ENCODE peak calls at places on chromosomes 13 and 19, in nine cellular contexts. F is NCI-H2081; M is NCI-H510A treated with DMSO at 0.1 percent for 48 hours; E is hypothalamus; K is heart right ventricle; N is fibroblast of pulmonary artery; H is activated T-cell treated with anti-CD3 and anti-CD28 coated beads, Interleukin-2, amount 50 U/mL, for 4 hours; R is stimulated activated CD8-positive, alpha-beta memory T cell treated with anti-CD3 and anti-CD28 coated beads, Interleukin-2, amount 100 ng/mL, for 48 hours; J is hepatic stellate cell. Y is an unnamed sample.

GRCh38 chr19:10776900-10777650 is 58.9 kb downstream of the TMED1 start:
- DNase-seq in N (no peak), F (no peak), E (no peak), J (no peak), M (no peak), H (no peak), K (no peak), R (no peak), Y (no peak)

GRCh38 chr13:114089751-114090400 is 42.5 kb downstream of the RASA3 start:
- DNase-seq in N (no peak), F (no peak), M (peak), K (no peak), R (no peak), H (no peak), J (no peak), E (no peak), Y (no peak)

GRCh38 chr19:43662487-43662886 is 7.5 kb downstream of the PLAUR start:
- DNase-seq in E (no peak), H (no peak), N (peak), M (no peak), F (peak), R (no peak), J (no peak), K (no peak), Y (no peak)

GRCh38 chr19:47390533-47391488 is 28.5 kb downstream of the MEIS3 start:
- DNase-seq in N (no peak), R (no peak), F (no peak), M (no peak), H (no peak), K (no peak), J (no peak), E (no peak), Y (no peak)

GRCh38 chr19:2315818-2316353 is 7.9 kb upstream of the LINGO3 start:
- DNase-seq in N (peak), R (no peak), F (no peak), J (peak), H (no peak), K (peak), E (peak), M (no peak), Y (no peak)

GRCh38 chr13:67369895-67370660 is 139.9 kb upstream of the PCDH9 start:
- DNase-seq in H (no peak), J (peak), F (no peak), R (no peak), M (no peak), N (peak), K (no peak), E (no peak), Y (no peak)

GRCh38 chr13:66503890-66504289 is 726.2 kb downstream of the PCDH9 start:
- DNase-seq in R (no peak), K (no peak), J (no peak), F (no peak), H (no peak), E (no peak), N (no peak), M (no peak), Y (no peak)

GRCh38 chr13:98906746-98907502 is 70.9 kb downstream of the DOCK9 start:
- DNase-seq in N (no peak), F (no peak), M (no peak), K (no peak), E (no peak), J (no peak), R (no peak), H (no peak), Y (no peak)

GRCh38 chr13:86918682-86919081 is 752.5 kb upstream of the SLITRK5 start:
- DNase-seq in M (no peak), R (no peak), E (no peak), K (no peak), F (no peak), H (no peak), J (no peak), N (no peak), Y (no peak)

GRCh38 chr19:7904074-7905020 is 670 bp downstream of the MAP2K7 start:
- DNase-seq in F (no peak), E (peak), H (no peak), J (peak), N (no peak), K (no peak), R (peak), M (no peak), Y (peak)

GRCh38 chr19:58476498-58477015 is 405 bp downstream of the ZNF446 start:
- DNase-seq in R (no peak), J (peak), N (peak), K (no peak), M (peak), E (no peak), F (peak), H (no peak), Y (no peak)

GRCh38 chr13:47859129-47859528 is 141.9 kb downstream of the SUCLA2 start:
- DNase-seq in K (no peak), N (no peak), R (no peak), H (no peak), E (no peak), F (no peak), J (no peak), M (no peak), Y (no peak)

GRCh38 chr13:113060557-113061270 is 44.9 kb upstream of the F7 start:
- DNase-seq in R (no peak), J (no peak), H (no peak), N (no peak), E (no peak), K (no peak), F (no peak), M (no peak), Y (no peak)

GRCh38 chr19:17796013-17796837 is 1.3 kb downstream of the B3GNT3 start:
- DNase-seq in E (no peak), J (no peak), K (no peak), H (no peak), M (no peak), N (no peak), R (no peak), F (no peak), Y (no peak)

GRCh38 chr19:14470031-14470876 is 4.9 kb downstream of the PTGER1 start:
- DNase-seq in R (no peak), H (no peak), J (no peak), K (no peak), M (no peak), E (no peak), F (no peak), N (no peak), Y (no peak)

GRCh38 chr19:9054768-9055167 is 32.1 kb upstream of the OR1M1 start:
- DNase-seq in J (no peak), R (no peak), H (no peak), K (no peak), M (no peak), N (no peak), E (no peak), F (no peak), Y (no peak)

GRCh38 chr13:76647550-76647949 is 238.7 kb downstream of the KCTD12 start:
- DNase-seq in K (no peak), N (no peak), E (no peak), R (no peak), H (no peak), J (no peak), F (no peak), M (no peak), Y (no peak)

GRCh38 chr19:48896191-48896720 is 2.3 kb downstream of the TULP2 start:
- DNase-seq in J (no peak), K (peak), R (peak), H (peak), F (no peak), E (no peak), N (peak), M (no peak), Y (peak)

GRCh38 chr19:4966591-4966990 is 2.3 kb upstream of the KDM4B start:
- DNase-seq in J (no peak), K (no peak), F (no peak), R (no peak), M (no peak), H (no peak), N (no peak), E (no peak), Y (no peak)

GRCh38 chr13:44470623-44471562 is 97.3 kb downstream of the SERP2 start:
- DNase-seq in M (no peak), N (peak), F (peak), R (no peak), H (no peak), K (no peak), J (no peak), E (no peak), Y (no peak)

GRCh38 chr13:109344552-109345157 is 441.7 kb downstream of the IRS2 start:
- DNase-seq in H (no peak), E (no peak), J (peak), K (no peak), R (no peak), F (no peak), N (peak), M (no peak), Y (no peak)

GRCh38 chr19:4375164-4375619 is 25.2 kb downstream of the SH3GL1 start:
- DNase-seq in K (no peak), E (no peak), F (no peak), N (no peak), R (no peak), H (no peak), M (peak), J (no peak), Y (no peak)

GRCh38 chr13:74148437-74148836 is 14.2 kb upstream of the KLF12 start:
- DNase-seq in H (no peak), N (no peak), J (no peak), E (no peak), M (peak), R (no peak), K (no peak), F (no peak), Y (no peak)

GRCh38 chr13:25864116-25864515 is 187.7 kb downstream of the SHISA2 start:
- DNase-seq in N (no peak), E (no peak), J (no peak), R (no peak), H (no peak), M (no peak), K (no peak), F (no peak), Y (no peak)

GRCh38 chr13:113491418-113491883 is 940 bp upstream of the DCUN1D2 start:
- DNase-seq in H (no peak), J (peak), K (peak), M (no peak), N (no peak), E (no peak), F (peak), R (no peak), Y (no peak)

GRCh38 chr19:38529610-38530009 is 88.1 kb downstream of the MAP4K1 start:
- DNase-seq in N (no peak), R (no peak), M (no peak), H (no peak), J (no peak), F (peak), E (no peak), K (no peak), Y (no peak)

GRCh38 chr19:15251749-15252397 is 19.6 kb upstream of the EPHX3 start:
- DNase-seq in N (peak), R (no peak), F (no peak), H (no peak), E (no peak), M (no peak), J (peak), K (peak), Y (no peak)

GRCh38 chr19:29665826-29666633 is 769 bp downstream of the PLEKHF1 start:
- DNase-seq in E (no peak), R (no peak), H (no peak), J (peak), N (peak), F (no peak), K (peak), M (no peak), Y (peak)

GRCh38 chr19:7999376-7999775 is 6.1 kb downstream of the ELAVL1 start:
- DNase-seq in K (no peak), F (no peak), H (no peak), R (no peak), M (no peak), E (no peak), J (no peak), N (no peak), Y (no peak)

GRCh38 chr13:29808264-29808663 is 42.2 kb downstream of the UBL3 start:
- DNase-seq in H (no peak), N (no peak), M (no peak), R (no peak), J (no peak), K (no peak), F (no peak), E (no peak), Y (no peak)

GRCh38 chr19:56155124-56155687 is 14.1 kb downstream of the ZNF444 start:
- DNase-seq in M (no peak), K (peak), H (no peak), E (no peak), R (no peak), F (no peak), N (no peak), J (no peak), Y (no peak)

GRCh38 chr13:66237411-66238062 is 992.6 kb downstream of the PCDH9 start:
- DNase-seq in R (no peak), E (no peak), J (no peak), H (no peak), M (no peak), K (no peak), F (no peak), N (no peak), Y (no peak)

GRCh38 chr19:41324921-41325639 is 15.1 kb downstream of the CCDC97 start:
- DNase-seq in J (peak), F (no peak), R (no peak), E (peak), N (peak), M (no peak), H (no peak), K (peak), Y (no peak)

GRCh38 chr19:46367434-46367833 is 20.5 kb downstream of the PPP5C start:
- DNase-seq in M (no peak), J (no peak), R (no peak), H (no peak), E (no peak), F (no peak), N (no peak), K (no peak), Y (no peak)

GRCh38 chr13:113800576-113800926 is 41.5 kb downstream of the TMEM255B start:
- DNase-seq in H (no peak), F (no peak), K (no peak), R (no peak), J (no peak), E (no peak), M (no peak), N (no peak), Y (no peak)

GRCh38 chr13:51315658-51316057 is 23.8 kb upstream of the SERPINE3 start:
- DNase-seq in E (no peak), M (no peak), H (no peak), F (peak), K (no peak), N (no peak), J (no peak), R (no peak), Y (no peak)

GRCh38 chr19:34490141-34490766 is 8.7 kb downstream of the WTIP start:
- DNase-seq in R (no peak), N (no peak), H (no peak), M (no peak), E (no peak), K (no peak), J (no peak), F (no peak), Y (no peak)

GRCh38 chr19:18233224-18233825 is 7.1 kb upstream of the PDE4C start:
- DNase-seq in J (peak), N (peak), R (peak), M (peak), E (no peak), K (peak), F (peak), H (peak), Y (peak)